ENCODE peak calls at places on chromosomes 12 and 14, in eight cellular contexts. T is CD8-positive, alpha-beta T cell; K is psoas muscle; M is RWPE1; E is fibroblast of mammary gland; P is endothelial cell; R is neural crest cell; W is WTC11. V is an unnamed sample.

GRCh38 chr14:36226164-36226563 is 49.6 kb upstream of the PTCSC3 start:
- DNase-seq in M (no peak), E (no peak), R (no peak), W (no peak), K (no peak), P (no peak), T (no peak), V (no peak)

GRCh38 chr14:94599656-94600004 is 12.6 kb upstream of the SERPINA3 start:
- DNase-seq in K (no peak), T (no peak), P (no peak), R (no peak), W (no peak), E (no peak), M (no peak), V (no peak)

GRCh38 chr12:103930787-103931536 is 752 bp downstream of the HSP90B1 start:
- DNase-seq in M (peak), P (peak), W (peak), R (peak), E (peak), K (peak), T (no peak), V (peak)

GRCh38 chr12:94948232-94948810 is 55.2 kb downstream of the NDUFA12 start:
- DNase-seq in R (no peak), T (no peak), M (no peak), P (no peak), W (no peak), E (no peak), K (no peak), V (no peak)

GRCh38 chr12:79055926-79056674 is 191.5 kb downstream of the SYT1 start:
- DNase-seq in W (no peak), E (peak), M (peak), R (no peak), P (no peak), T (no peak), K (no peak), V (no peak)

GRCh38 chr14:68795602-68796417 is 2.9 kb upstream of the ZFP36L1 start:
- DNase-seq in P (peak), K (peak), R (no peak), T (peak), M (peak), E (peak), W (peak), V (peak)

GRCh38 chr12:95605087-95605486 is 53.8 kb upstream of the USP44 start:
- DNase-seq in P (no peak), E (peak), M (peak), W (no peak), R (no peak), T (no peak), K (no peak), V (no peak)

GRCh38 chr14:33911046-33911445 is 39.8 kb downstream of the EGLN3 start:
- DNase-seq in K (no peak), T (no peak), W (no peak), E (no peak), M (no peak), R (no peak), P (no peak), V (no peak)

GRCh38 chr12:129145381-129145780 is 292.1 kb downstream of the GLT1D1 start:
- DNase-seq in W (no peak), M (no peak), P (no peak), T (no peak), K (no peak), E (no peak), R (no peak), V (no peak)

GRCh38 chr12:94445662-94446061 is 14.0 kb downstream of the CEP83 start:
- DNase-seq in T (no peak), M (peak), K (no peak), R (no peak), E (peak), W (no peak), P (no peak), V (no peak)

GRCh38 chr12:26043139-26044006 is 81.5 kb downstream of the BHLHE41 start:
- DNase-seq in E (no peak), R (no peak), K (no peak), P (no peak), W (no peak), T (no peak), M (no peak), V (no peak)

GRCh38 chr12:26042645-26043044 is 82.2 kb downstream of the BHLHE41 start:
- DNase-seq in T (no peak), E (no peak), R (no peak), K (no peak), P (no peak), W (no peak), M (no peak), V (no peak)

GRCh38 chr12:26046203-26046602 is 78.6 kb downstream of the BHLHE41 start:
- DNase-seq in R (no peak), W (no peak), M (no peak), P (no peak), T (no peak), E (no peak), K (no peak), V (no peak)

GRCh38 chr12:26044007-26044394 is 80.8 kb downstream of the BHLHE41 start:
- DNase-seq in K (no peak), M (no peak), W (no peak), R (no peak), E (peak), P (no peak), T (no peak), V (no peak)

DNA sequence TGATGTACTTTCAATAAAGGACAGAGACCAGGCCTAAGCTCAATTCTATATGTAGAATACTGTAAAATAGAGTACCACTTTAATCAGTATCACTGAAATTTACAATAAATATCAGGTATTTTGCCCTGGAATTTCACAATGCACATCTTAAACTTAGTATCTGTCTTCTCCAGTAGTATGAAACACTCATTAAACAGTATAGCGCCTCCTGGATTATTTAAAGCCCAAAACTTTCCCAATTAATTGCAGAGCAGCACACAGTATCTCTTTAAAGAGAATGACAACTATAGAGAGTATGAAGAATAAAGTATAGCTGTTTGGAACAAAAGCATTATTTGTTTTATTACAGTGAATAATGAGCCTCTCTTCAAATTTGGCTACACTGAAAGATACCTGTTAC is 80.2 kb downstream of the BHLHE41 start:
- DNase-seq in P (no peak), R (no peak), K (no peak), T (no peak), W (no peak), E (no peak), M (no peak), V (no peak)
- TF ChIP-seq CTCF in P (no peak), R (no peak), K (no peak), T (no peak), W (no peak), E (no peak), M (no peak), V (no peak)

GRCh38 chr14:81625343-81625742 is 91.7 kb upstream of the SEL1L start:
- DNase-seq in K (no peak), R (no peak), E (peak), T (no peak), W (no peak), P (no peak), M (peak), V (no peak)
- TF ChIP-seq CTCF in K (peak), R (peak), E (peak), T (no peak), W (no peak), P (no peak), M (peak), V (no peak)

DNA sequence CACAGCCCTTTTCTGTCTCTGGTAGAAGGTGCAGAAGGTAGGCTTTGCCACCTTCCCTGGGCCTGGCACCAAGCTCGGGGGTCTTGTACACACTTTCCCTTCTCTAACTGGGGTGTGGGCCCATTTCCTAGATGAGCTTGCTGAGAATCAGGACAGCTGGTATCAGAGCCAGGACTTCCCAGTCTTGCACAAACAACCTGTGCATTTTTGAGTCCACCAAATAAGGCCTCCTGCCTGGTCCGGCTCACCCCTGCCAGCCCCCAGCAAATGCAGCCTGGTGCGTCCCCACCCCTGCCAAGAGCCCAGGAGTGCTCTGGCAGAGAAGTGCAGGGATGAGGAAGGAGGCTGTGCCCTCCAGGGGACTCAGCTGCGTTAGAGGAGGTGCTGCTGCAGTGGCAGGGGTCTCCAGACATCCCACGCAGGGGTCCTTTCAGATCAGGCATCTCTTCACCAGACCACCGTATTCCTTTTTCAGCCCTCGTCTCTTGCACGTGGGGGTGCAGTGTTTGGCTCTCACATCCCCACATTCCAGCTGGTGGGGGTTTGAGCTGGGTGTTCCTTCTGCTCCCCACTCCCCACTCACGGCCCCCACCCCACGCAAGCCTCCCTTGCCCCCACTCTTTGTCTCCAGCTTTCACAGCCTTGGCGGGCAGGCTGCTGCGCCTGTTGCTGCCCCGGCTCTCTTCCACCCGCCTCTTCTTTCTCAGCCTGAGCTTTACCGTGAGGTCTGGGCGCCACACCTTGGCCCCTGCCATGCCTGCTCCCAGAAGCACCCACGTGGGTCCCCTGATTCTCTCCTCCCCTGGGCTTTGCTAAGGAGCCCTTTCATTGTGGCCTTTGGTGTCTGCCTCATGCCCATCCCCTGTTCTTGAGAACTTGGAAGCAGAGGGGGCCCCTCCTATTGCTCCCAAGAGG is 32.3 kb downstream of the MEG3 start:
- DNase-seq in W (no peak), P (no peak), M (no peak), R (no peak), E (no peak), K (peak), T (no peak), V (no peak)
- TF ChIP-seq CTCF in W (no peak), P (no peak), M (no peak), R (no peak), E (no peak), K (no peak), T (no peak), V (no peak)

DNA sequence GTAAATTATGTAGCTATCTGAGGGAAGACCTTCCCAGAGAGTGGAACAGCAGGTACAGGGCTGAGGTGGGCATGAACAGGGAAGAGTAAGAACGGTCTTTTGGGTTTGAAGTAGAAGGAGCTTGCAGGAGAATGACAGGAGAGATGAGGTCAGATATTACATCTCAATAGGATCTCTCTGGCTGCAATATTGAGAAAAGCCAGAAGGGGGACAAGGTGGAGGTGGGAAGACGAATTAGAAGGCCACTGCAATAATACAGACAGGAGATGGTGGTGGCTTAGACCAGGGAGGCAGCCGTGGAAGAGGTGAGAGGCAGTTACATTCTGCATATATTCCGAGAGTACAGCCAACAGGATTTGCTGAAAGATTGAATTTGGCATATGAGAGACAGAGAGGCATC is 310.2 kb downstream of the APAF1 start:
- DNase-seq in T (no peak), K (no peak), E (peak), R (no peak), M (peak), W (peak), P (peak), V (no peak)
- TF ChIP-seq CTCF in T (no peak), K (no peak), E (peak), R (peak), M (no peak), W (peak), P (peak), V (no peak)

GRCh38 chr14:90661881-90662280 is 154.3 kb downstream of the TTC7B start:
- DNase-seq in W (no peak), E (no peak), P (no peak), K (no peak), M (no peak), R (no peak), T (no peak), V (no peak)
- TF ChIP-seq CTCF in W (no peak), E (no peak), P (no peak), K (no peak), M (no peak), R (no peak), T (no peak), V (no peak)

GRCh38 chr12:72144553-72144952 is 127.6 kb upstream of the TRHDE start:
- DNase-seq in E (no peak), K (no peak), T (no peak), M (no peak), P (no peak), R (no peak), W (no peak), V (no peak)

GRCh38 chr12:72146495-72146894 is 125.7 kb upstream of the TRHDE start:
- DNase-seq in P (no peak), R (no peak), M (no peak), T (no peak), W (no peak), E (no peak), K (no peak), V (no peak)

GRCh38 chr12:72139411-72139810 is 132.8 kb upstream of the TRHDE start:
- DNase-seq in W (no peak), T (no peak), E (no peak), P (no peak), R (no peak), M (no peak), K (no peak), V (no peak)

GRCh38 chr12:72136792-72137191 is 135.4 kb upstream of the TRHDE start:
- DNase-seq in K (no peak), R (no peak), M (no peak), W (no peak), T (no peak), P (no peak), E (no peak), V (no peak)

GRCh38 chr12:72141381-72141780 is 130.8 kb upstream of the TRHDE start:
- DNase-seq in W (no peak), K (no peak), P (no peak), R (no peak), M (no peak), T (no peak), E (no peak), V (no peak)
- TF ChIP-seq CTCF in W (no peak), K (no peak), P (peak), R (peak), M (no peak), T (no peak), E (peak), V (no peak)

GRCh38 chr12:47408171-47408871 is 297.5 kb downstream of the RPAP3 start:
- DNase-seq in E (no peak), R (no peak), K (no peak), W (peak), M (peak), P (peak), T (peak), V (peak)
- TF ChIP-seq CTCF in E (no peak), R (no peak), K (no peak), W (no peak), M (peak), P (no peak), T (peak), V (no peak)

GRCh38 chr12:53599579-53599978 is 26.6 kb downstream of the ATF7 start:
- DNase-seq in M (no peak), W (no peak), E (no peak), R (no peak), K (no peak), T (no peak), P (no peak), V (no peak)
- TF ChIP-seq CTCF in M (no peak), W (no peak), E (no peak), R (peak), K (peak), T (peak), P (no peak), V (no peak)

DNA sequence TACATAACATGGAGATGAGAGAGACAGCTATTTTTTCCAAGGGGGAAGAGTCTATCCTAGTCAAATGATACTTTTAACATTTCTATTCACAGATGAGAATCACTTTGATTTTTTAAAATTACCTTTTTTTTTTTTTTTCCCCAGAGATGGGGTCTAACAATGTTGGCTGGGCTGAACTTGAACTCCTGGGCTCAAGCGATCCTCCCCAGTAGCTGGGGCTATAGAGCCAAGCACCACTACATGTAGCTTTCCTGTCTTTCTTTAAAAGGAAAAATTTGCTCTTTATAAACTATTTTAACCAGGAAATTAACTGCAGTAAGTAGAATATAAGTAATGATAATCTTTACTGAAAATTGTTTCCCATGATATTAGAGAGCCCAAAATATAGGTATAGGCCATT is 3.3 kb downstream of the PRICKLE1 start:
- DNase-seq in E (no peak), T (no peak), W (no peak), R (no peak), P (no peak), M (no peak), K (no peak), V (no peak)
- TF ChIP-seq CTCF in E (peak), T (no peak), W (no peak), R (no peak), P (no peak), M (no peak), K (no peak), V (no peak)

V was measured in activated B cell treated with CpG ODN at 0.5 μM for 24 hours.